ENCODE peak calls at places on chromosomes 7 and 10, in eight cellular contexts. J is brain microvascular endothelial cell, C is heart left ventricle, K is endothelial cell, S is AG09319, B is GM10248, D is uterus, Z is neural progenitor cell. Y is an unnamed sample.

GRCh38 chr7:121366852-121367431 is 29.2 kb downstream of the FAM3C start:
- DNase-seq in Z (peak; percentile 6), J (no peak), C (no peak), B (peak; percentile 28), S (no peak), D (no peak), K (peak; percentile 11), Y (no peak)

GRCh38 chr10:64257704-64258103 is 736.5 kb downstream of the REEP3 start:
- DNase-seq in B (no peak), K (no peak), C (no peak), Z (no peak), D (no peak), S (no peak), J (no peak), Y (no peak)

GRCh38 chr10:69961168-69961863 is 91.3 kb upstream of the MACROH2A2 start:
- DNase-seq in D (no peak), C (no peak), Z (peak; percentile 20), J (peak; percentile 21), K (no peak), B (peak; percentile 17), S (no peak), Y (no peak)

GRCh38 chr10:79403441-79404230 is 41.8 kb downstream of the ZCCHC24 start:
- DNase-seq in S (no peak), J (no peak), D (peak; percentile 44), B (no peak), K (peak; percentile 81), C (peak; percentile 73), Z (peak; percentile 61), Y (peak; percentile 57)

GRCh38 chr10:91632671-91633550 is at the start of gene PPP1R3C:
- DNase-seq in D (peak; percentile 88), K (peak; percentile 58), B (peak; percentile 73), Z (peak; percentile 87), J (peak; percentile 77), C (peak; percentile 96), S (peak; percentile 91), Y (peak; percentile 90)

GRCh38 chr10:89338717-89339116 is 10.9 kb downstream of the IFIT3 start:
- DNase-seq in J (no peak), C (no peak), D (no peak), K (no peak), Z (no peak), S (no peak), B (no peak), Y (no peak)

GRCh38 chr7:127392182-127392565 is 334 bp downstream of the ZNF800 start:
- DNase-seq in J (peak; percentile 25), B (peak; percentile 67), S (peak; percentile 34), Z (peak; percentile 78), K (peak; percentile 65), D (peak; percentile 42), C (peak; percentile 73), Y (peak; percentile 72)

GRCh38 chr7:36185732-36186131 is 32.7 kb downstream of the EEPD1 start:
- DNase-seq in J (no peak), B (no peak), K (no peak), D (no peak), Z (no peak), S (no peak), C (no peak), Y (no peak)

GRCh38 chr7:49848211-49848841 is 74.9 kb downstream of the VWC2 start:
- DNase-seq in S (no peak), Z (no peak), D (no peak), C (no peak), K (no peak), B (no peak), J (no peak), Y (no peak)

GRCh38 chr10:104170610-104171269 is 48.8 kb downstream of the SFR1 start:
- DNase-seq in J (no peak), B (no peak), D (no peak), K (no peak), C (no peak), S (no peak), Z (no peak), Y (no peak)

GRCh38 chr7:93578762-93579161 is 4.2 kb upstream of the CALCR start:
- DNase-seq in Z (no peak), C (no peak), K (no peak), B (no peak), D (no peak), J (no peak), S (no peak), Y (no peak)

GRCh38 chr7:95897557-95898183 is 125.3 kb downstream of the DYNC1I1 start:
- DNase-seq in D (no peak), K (no peak), C (no peak), S (no peak), Z (no peak), B (no peak), J (no peak), Y (no peak)

GRCh38 chr10:30587522-30588031 is 42.0 kb downstream of the LYZL2 start:
- DNase-seq in K (no peak), J (no peak), Z (no peak), D (no peak), B (peak; percentile 76), S (no peak), C (peak; percentile 57), Y (no peak)

GRCh38 chr7:74479066-74479781 is 25.5 kb downstream of the GTF2IRD1 start:
- DNase-seq in C (peak; percentile 39), B (no peak), K (no peak), J (peak; percentile 2), Z (no peak), S (no peak), D (peak; percentile 35), Y (no peak)

GRCh38 chr10:73340121-73340520 is 18.5 kb downstream of the CFAP70 start:
- DNase-seq in Z (no peak), J (no peak), B (no peak), K (no peak), D (no peak), S (no peak), C (no peak), Y (no peak)

GRCh38 chr10:122251459-122252255 is 19.4 kb upstream of the BTBD16 start:
- DNase-seq in K (no peak), C (no peak), S (no peak), Z (no peak), J (no peak), D (no peak), B (no peak), Y (no peak)

GRCh38 chr7:156764016-156764669 is 123.6 kb downstream of the RNF32 start:
- DNase-seq in K (peak; percentile 50), S (peak; percentile 37), Z (peak; percentile 75), C (peak; percentile 76), B (no peak), J (peak; percentile 71), D (peak; percentile 18), Y (peak; percentile 70)

GRCh38 chr7:141158562-141158961 is 84.7 kb downstream of the TMEM178B start:
- DNase-seq in Z (no peak), C (peak; percentile 47), B (no peak), J (peak; percentile 100), D (no peak), S (peak; percentile 84), K (no peak), Y (no peak)

GRCh38 chr7:155251831-155252230 is 45.8 kb upstream of the INSIG1 start:
- DNase-seq in J (no peak), K (no peak), Z (no peak), D (no peak), S (no peak), B (no peak), C (no peak), Y (no peak)

GRCh38 chr7:22853674-22854157 is 31.1 kb upstream of the TOMM7 start:
- DNase-seq in S (no peak), Z (peak; percentile 49), J (no peak), K (no peak), D (no peak), B (no peak), C (no peak), Y (no peak)
- TF ChIP-seq CTCF in S (peak; percentile 8), Z (peak; percentile 76), J (peak; percentile 33), K (no peak), D (no peak), B (peak; percentile 46), C (no peak), Y (no peak)

GRCh38 chr10:117720931-117721826 is 178.6 kb downstream of the EMX2 start:
- DNase-seq in Z (peak; percentile 78), K (no peak), C (no peak), J (no peak), D (no peak), S (no peak), B (no peak), Y (no peak)

GRCh38 chr10:117721883-117722282 is 179.3 kb downstream of the EMX2 start:
- DNase-seq in C (no peak), J (no peak), Z (peak; percentile 0), B (no peak), K (no peak), S (no peak), D (no peak), Y (no peak)

GRCh38 chr10:117716896-117717295 is 174.3 kb downstream of the EMX2 start:
- DNase-seq in B (no peak), K (no peak), C (no peak), S (no peak), J (no peak), Z (no peak), D (no peak), Y (no peak)

GRCh38 chr10:117718970-117719369 is 176.4 kb downstream of the EMX2 start:
- DNase-seq in Z (no peak), J (no peak), C (no peak), S (no peak), D (no peak), K (no peak), B (no peak), Y (no peak)

GRCh38 chr10:117719558-117719957 is 177.0 kb downstream of the EMX2 start:
- DNase-seq in C (no peak), K (no peak), D (no peak), B (no peak), S (no peak), J (no peak), Z (no peak), Y (no peak)
- TF ChIP-seq CTCF in C (no peak), K (no peak), D (no peak), B (no peak), S (no peak), J (no peak), Z (no peak), Y (no peak)

DNA sequence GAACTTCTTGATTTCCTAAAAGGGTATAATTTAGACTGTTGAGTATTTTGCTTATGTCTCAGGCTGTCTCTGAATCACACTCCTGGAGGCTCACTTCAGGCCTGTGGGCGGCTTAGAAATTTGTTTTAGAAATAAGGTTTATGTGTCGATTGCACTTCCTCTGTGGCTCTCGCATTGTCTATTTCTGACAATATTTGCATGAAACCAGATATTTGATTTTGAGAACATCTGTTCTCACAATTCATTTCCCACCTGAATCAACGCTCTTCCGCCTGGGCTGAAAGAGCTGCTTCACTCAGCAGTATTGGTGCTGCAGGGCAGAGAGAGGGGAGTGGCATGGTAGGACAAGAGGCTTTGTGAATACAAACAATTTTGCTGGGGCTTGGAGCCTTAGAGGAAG is 262.0 kb downstream of the ADRA2A start:
- DNase-seq in C (no peak), B (peak; percentile 3), K (no peak), Z (no peak), J (no peak), D (no peak), S (no peak), Y (no peak)
- TF ChIP-seq CTCF in C (no peak), B (no peak), K (no peak), Z (no peak), J (no peak), D (no peak), S (no peak), Y (no peak)

DNA sequence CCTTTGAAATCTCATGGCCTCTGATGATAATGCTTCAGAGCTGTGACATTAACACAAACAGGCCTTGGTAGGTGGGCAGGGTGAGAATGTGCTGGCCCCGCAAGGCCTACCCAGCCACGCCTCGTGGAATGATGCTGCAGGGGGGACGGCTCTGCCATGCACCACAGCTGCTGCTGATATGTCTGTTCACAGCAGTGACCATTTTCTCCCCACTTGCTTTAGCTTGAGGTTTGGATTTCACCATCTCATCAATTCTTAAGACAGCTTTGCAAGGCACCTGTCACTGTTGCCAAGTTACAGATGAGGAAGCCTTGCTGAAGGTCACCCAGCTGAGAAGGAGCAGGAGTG is 128.3 kb downstream of the PTPN20 start:
- DNase-seq in J (no peak), C (no peak), Z (no peak), B (no peak), K (no peak), D (no peak), S (no peak), Y (no peak)
- TF ChIP-seq CTCF in J (no peak), C (no peak), Z (no peak), B (no peak), K (no peak), D (no peak), S (no peak), Y (no peak)

Y was measured in glutamatergic neuron.